ENCODE peak calls at places on chromosomes 7 and 10, in ten cellular contexts. One of them, this sample, is unnamed.

GRCh38 chr10:111118758-111119157 is 41.9 kb downstream of the ADRA2A start:
- DNase-seq in sigmoid colon: no peak
- DNase-seq in prostate gland: no peak
- DNase-seq in NB4: no peak
- DNase-seq in esophagus squamous epithelium: no peak
- DNase-seq in spleen: no peak
- DNase-seq in gastrocnemius medialis: no peak
- DNase-seq in transverse colon: no peak
- DNase-seq in thyroid gland: no peak
- DNase-seq in stomach: no peak
- DNase-seq in this sample: no peak

GRCh38 chr7:87398441-87398840 is 53.0 kb downstream of the CROT start:
- DNase-seq in sigmoid colon: no peak
- DNase-seq in prostate gland: no peak
- DNase-seq in NB4: no peak
- DNase-seq in esophagus squamous epithelium: no peak
- DNase-seq in spleen: no peak
- DNase-seq in gastrocnemius medialis: no peak
- DNase-seq in transverse colon: no peak
- DNase-seq in thyroid gland: no peak
- DNase-seq in stomach: no peak
- DNase-seq in this sample: no peak

GRCh38 chr7:116229359-116229758 is 19.0 kb downstream of the TES start:
- DNase-seq in sigmoid colon: no peak
- DNase-seq in prostate gland: no peak
- DNase-seq in NB4: no peak
- DNase-seq in esophagus squamous epithelium: no peak
- DNase-seq in spleen: no peak
- DNase-seq in gastrocnemius medialis: no peak
- DNase-seq in transverse colon: no peak
- DNase-seq in thyroid gland: no peak
- DNase-seq in stomach: no peak
- DNase-seq in this sample: no peak

GRCh38 chr7:47611045-47611511 is 29.2 kb upstream of the TNS3 start:
- DNase-seq in sigmoid colon: no peak
- DNase-seq in prostate gland: no peak
- DNase-seq in NB4: no peak
- DNase-seq in esophagus squamous epithelium: no peak
- DNase-seq in spleen: no peak
- DNase-seq in gastrocnemius medialis: no peak
- DNase-seq in transverse colon: peak
- DNase-seq in thyroid gland: peak
- DNase-seq in stomach: peak
- DNase-seq in this sample: no peak

GRCh38 chr10:131735577-131735976 is 165.2 kb upstream of the PPP2R2D start:
- DNase-seq in sigmoid colon: peak
- DNase-seq in prostate gland: no peak
- DNase-seq in NB4: no peak
- DNase-seq in esophagus squamous epithelium: no peak
- DNase-seq in spleen: no peak
- DNase-seq in gastrocnemius medialis: no peak
- DNase-seq in transverse colon: no peak
- DNase-seq in thyroid gland: no peak
- DNase-seq in stomach: peak
- DNase-seq in this sample: no peak

GRCh38 chr10:52818019-52818418 is 45.4 kb upstream of the MBL2 start:
- DNase-seq in sigmoid colon: no peak
- DNase-seq in prostate gland: no peak
- DNase-seq in NB4: peak
- DNase-seq in esophagus squamous epithelium: no peak
- DNase-seq in spleen: no peak
- DNase-seq in gastrocnemius medialis: no peak
- DNase-seq in transverse colon: no peak
- DNase-seq in thyroid gland: no peak
- DNase-seq in stomach: no peak
- DNase-seq in this sample: no peak

GRCh38 chr10:48604408-48605263 is at the start of gene ARHGAP22:
- DNase-seq in sigmoid colon: peak
- DNase-seq in prostate gland: no peak
- DNase-seq in NB4: no peak
- DNase-seq in esophagus squamous epithelium: no peak
- DNase-seq in spleen: no peak
- DNase-seq in gastrocnemius medialis: no peak
- DNase-seq in transverse colon: peak
- DNase-seq in thyroid gland: peak
- DNase-seq in stomach: no peak
- DNase-seq in this sample: peak

GRCh38 chr10:70255329-70256299 is 22.4 kb upstream of the PPA1 start:
- DNase-seq in sigmoid colon: no peak
- DNase-seq in prostate gland: peak
- DNase-seq in NB4: no peak
- DNase-seq in esophagus squamous epithelium: no peak
- DNase-seq in spleen: no peak
- DNase-seq in gastrocnemius medialis: no peak
- DNase-seq in transverse colon: peak
- DNase-seq in thyroid gland: no peak
- DNase-seq in stomach: no peak
- DNase-seq in this sample: peak

GRCh38 chr10:30705625-30706149 is 76.1 kb upstream of the LYZL2 start:
- DNase-seq in sigmoid colon: no peak
- DNase-seq in prostate gland: no peak
- DNase-seq in NB4: peak
- DNase-seq in esophagus squamous epithelium: no peak
- DNase-seq in spleen: peak
- DNase-seq in gastrocnemius medialis: no peak
- DNase-seq in transverse colon: no peak
- DNase-seq in thyroid gland: no peak
- DNase-seq in stomach: no peak
- DNase-seq in this sample: no peak

GRCh38 chr7:105621617-105622016 is 40.3 kb upstream of the EFCAB10 start:
- DNase-seq in sigmoid colon: peak
- DNase-seq in prostate gland: peak
- DNase-seq in NB4: no peak
- DNase-seq in esophagus squamous epithelium: no peak
- DNase-seq in spleen: no peak
- DNase-seq in gastrocnemius medialis: no peak
- DNase-seq in transverse colon: peak
- DNase-seq in thyroid gland: no peak
- DNase-seq in stomach: no peak
- DNase-seq in this sample: peak

GRCh38 chr10:129231821-129232220 is 235.2 kb upstream of the MGMT start:
- DNase-seq in sigmoid colon: no peak
- DNase-seq in prostate gland: no peak
- DNase-seq in NB4: no peak
- DNase-seq in esophagus squamous epithelium: no peak
- DNase-seq in spleen: no peak
- DNase-seq in gastrocnemius medialis: no peak
- DNase-seq in transverse colon: no peak
- DNase-seq in thyroid gland: no peak
- DNase-seq in stomach: no peak
- DNase-seq in this sample: no peak

GRCh38 chr10:77049896-77050295 is 587.7 kb downstream of the KCNMA1 start:
- DNase-seq in sigmoid colon: no peak
- DNase-seq in prostate gland: no peak
- DNase-seq in NB4: no peak
- DNase-seq in esophagus squamous epithelium: no peak
- DNase-seq in spleen: no peak
- DNase-seq in gastrocnemius medialis: no peak
- DNase-seq in transverse colon: no peak
- DNase-seq in thyroid gland: no peak
- DNase-seq in stomach: no peak
- DNase-seq in this sample: no peak

GRCh38 chr10:23694446-23694920 is 255.6 kb downstream of the OTUD1 start:
- DNase-seq in sigmoid colon: no peak
- DNase-seq in prostate gland: peak
- DNase-seq in NB4: no peak
- DNase-seq in esophagus squamous epithelium: no peak
- DNase-seq in spleen: no peak
- DNase-seq in gastrocnemius medialis: no peak
- DNase-seq in transverse colon: no peak
- DNase-seq in thyroid gland: no peak
- DNase-seq in stomach: no peak
- DNase-seq in this sample: no peak

GRCh38 chr10:130053561-130053960 is 57.1 kb downstream of the C10orf143 start:
- DNase-seq in sigmoid colon: no peak
- DNase-seq in prostate gland: no peak
- DNase-seq in NB4: no peak
- DNase-seq in esophagus squamous epithelium: no peak
- DNase-seq in spleen: no peak
- DNase-seq in gastrocnemius medialis: no peak
- DNase-seq in transverse colon: no peak
- DNase-seq in thyroid gland: no peak
- DNase-seq in stomach: no peak
- DNase-seq in this sample: no peak

DNA sequence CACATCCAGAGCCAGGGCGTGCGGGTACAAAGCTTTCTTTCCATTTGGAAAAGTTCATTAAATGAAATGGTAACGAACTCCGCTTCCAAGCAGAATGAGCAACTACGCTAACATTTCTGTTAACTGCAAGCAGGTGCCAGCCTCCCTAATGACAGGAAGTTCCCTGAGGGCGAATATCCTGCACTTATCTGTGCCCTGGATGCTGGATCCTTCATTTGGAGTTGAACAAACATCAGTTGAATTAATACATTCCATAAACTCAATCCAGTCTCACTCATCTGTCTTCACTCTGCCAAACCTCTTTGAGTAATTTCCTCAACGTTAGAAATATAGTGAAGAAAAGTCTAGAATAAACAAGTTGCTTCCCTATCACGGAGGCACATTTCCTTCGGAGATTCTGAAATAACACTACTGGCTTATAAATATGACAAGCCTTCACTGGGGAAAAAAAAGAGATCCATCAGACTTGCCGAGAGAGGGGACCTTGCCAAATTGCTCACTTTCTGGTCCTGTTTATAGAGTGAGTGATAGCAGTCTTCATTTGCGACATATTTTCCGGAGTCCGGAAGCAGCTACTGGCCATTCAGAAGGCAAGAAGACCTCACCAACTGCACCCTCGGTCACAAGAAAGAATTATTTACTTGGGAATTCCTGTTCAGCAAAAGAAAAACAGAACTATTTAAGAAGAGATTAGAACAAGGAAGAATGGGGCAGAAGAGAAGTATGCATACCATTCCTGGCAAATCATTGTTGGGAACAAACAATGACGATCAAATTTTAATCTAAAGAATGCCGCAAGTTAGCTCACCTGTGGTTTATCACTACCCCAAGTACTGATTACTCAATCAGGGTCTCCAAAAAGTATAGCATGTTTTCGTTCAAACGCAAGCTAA is 196.4 kb downstream of the FAM107B start:
- DNase-seq in sigmoid colon: no peak
- DNase-seq in prostate gland: no peak
- DNase-seq in NB4: peak
- DNase-seq in esophagus squamous epithelium: no peak
- DNase-seq in spleen: no peak
- DNase-seq in gastrocnemius medialis: no peak
- DNase-seq in transverse colon: no peak
- DNase-seq in thyroid gland: no peak
- DNase-seq in stomach: peak
- DNase-seq in this sample: no peak
- TF ChIP-seq POLR2A in sigmoid colon: no peak
- TF ChIP-seq POLR2A in prostate gland: no peak
- TF ChIP-seq POLR2A in NB4: no peak
- TF ChIP-seq POLR2A in esophagus squamous epithelium: no peak
- TF ChIP-seq POLR2A in spleen: no peak
- TF ChIP-seq POLR2A in gastrocnemius medialis: no peak
- TF ChIP-seq POLR2A in transverse colon: no peak
- TF ChIP-seq POLR2A in thyroid gland: no peak
- TF ChIP-seq POLR2A in stomach: no peak
- TF ChIP-seq POLR2A in this sample: no peak

DNA sequence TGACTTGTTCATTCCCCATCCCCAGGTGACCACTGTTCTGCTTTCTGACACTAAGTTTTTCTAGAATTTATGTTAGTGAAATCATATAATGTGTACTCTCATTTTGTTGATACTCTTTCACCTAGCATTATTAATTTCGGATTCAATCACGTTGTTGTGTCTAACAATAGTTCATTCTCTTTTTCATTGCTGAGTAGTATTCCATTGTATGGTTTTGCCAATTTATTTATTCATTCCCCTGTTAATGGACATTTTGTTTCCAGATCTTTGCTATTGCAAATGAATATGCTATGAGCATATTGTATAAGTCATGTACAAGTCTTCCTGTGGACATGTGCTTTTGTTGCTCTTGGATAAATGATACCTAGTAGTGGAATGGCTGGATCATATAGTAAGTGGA is 146.4 kb downstream of the FAM204A start:
- DNase-seq in sigmoid colon: no peak
- DNase-seq in prostate gland: no peak
- DNase-seq in NB4: no peak
- DNase-seq in esophagus squamous epithelium: no peak
- DNase-seq in spleen: no peak
- DNase-seq in gastrocnemius medialis: no peak
- DNase-seq in transverse colon: no peak
- DNase-seq in thyroid gland: no peak
- DNase-seq in stomach: no peak
- DNase-seq in this sample: no peak
- TF ChIP-seq POLR2A in sigmoid colon: no peak
- TF ChIP-seq POLR2A in prostate gland: no peak
- TF ChIP-seq POLR2A in NB4: no peak
- TF ChIP-seq POLR2A in esophagus squamous epithelium: no peak
- TF ChIP-seq POLR2A in spleen: no peak
- TF ChIP-seq POLR2A in gastrocnemius medialis: no peak
- TF ChIP-seq POLR2A in transverse colon: no peak
- TF ChIP-seq POLR2A in thyroid gland: no peak
- TF ChIP-seq POLR2A in stomach: no peak
- TF ChIP-seq POLR2A in this sample: no peak

DNA sequence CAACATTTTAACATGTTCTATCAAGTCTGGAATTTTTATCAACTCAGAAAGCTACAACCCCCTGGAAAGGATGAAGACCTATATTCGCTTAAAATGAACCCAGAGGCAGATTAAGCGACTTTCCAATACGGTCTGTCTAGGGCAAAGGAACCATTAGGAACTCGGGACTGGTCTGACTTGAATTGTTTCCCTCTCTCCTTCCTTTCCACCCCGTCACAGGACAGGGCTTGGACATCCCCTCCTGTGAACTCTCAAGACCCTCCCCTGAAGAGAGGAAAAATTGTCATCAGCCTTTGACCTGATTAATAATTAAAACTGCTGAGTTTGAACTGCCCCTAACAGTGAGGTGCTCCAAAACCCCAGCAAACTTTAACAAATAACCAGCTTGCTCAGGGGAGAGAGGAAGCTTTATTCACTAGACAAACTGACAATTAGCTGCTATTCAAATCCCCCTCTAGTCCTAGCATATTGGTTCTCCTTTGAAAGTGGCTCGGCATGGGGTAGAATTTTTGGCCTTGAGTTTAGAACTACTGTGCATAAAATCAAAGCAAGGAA is 22.5 kb upstream of the SLF2 start:
- DNase-seq in sigmoid colon: no peak
- DNase-seq in prostate gland: no peak
- DNase-seq in NB4: no peak
- DNase-seq in esophagus squamous epithelium: no peak
- DNase-seq in spleen: no peak
- DNase-seq in gastrocnemius medialis: no peak
- DNase-seq in transverse colon: no peak
- DNase-seq in thyroid gland: no peak
- DNase-seq in stomach: no peak
- DNase-seq in this sample: no peak
- TF ChIP-seq POLR2A in sigmoid colon: no peak
- TF ChIP-seq POLR2A in prostate gland: no peak
- TF ChIP-seq POLR2A in NB4: no peak
- TF ChIP-seq POLR2A in esophagus squamous epithelium: no peak
- TF ChIP-seq POLR2A in spleen: no peak
- TF ChIP-seq POLR2A in gastrocnemius medialis: no peak
- TF ChIP-seq POLR2A in transverse colon: no peak
- TF ChIP-seq POLR2A in thyroid gland: no peak
- TF ChIP-seq POLR2A in stomach: no peak
- TF ChIP-seq POLR2A in this sample: no peak

GRCh38 chr10:128047337-128047736 is 78.9 kb downstream of the MKI67 start:
- DNase-seq in sigmoid colon: peak
- DNase-seq in prostate gland: peak
- DNase-seq in NB4: peak
- DNase-seq in esophagus squamous epithelium: peak
- DNase-seq in spleen: peak
- DNase-seq in gastrocnemius medialis: peak
- DNase-seq in transverse colon: peak
- DNase-seq in thyroid gland: peak
- DNase-seq in stomach: peak
- DNase-seq in this sample: peak
- TF ChIP-seq POLR2A in sigmoid colon: peak
- TF ChIP-seq POLR2A in prostate gland: peak
- TF ChIP-seq POLR2A in NB4: peak
- TF ChIP-seq POLR2A in esophagus squamous epithelium: peak
- TF ChIP-seq POLR2A in spleen: peak
- TF ChIP-seq POLR2A in gastrocnemius medialis: peak
- TF ChIP-seq POLR2A in transverse colon: peak
- TF ChIP-seq POLR2A in thyroid gland: peak
- TF ChIP-seq POLR2A in stomach: no peak
- TF ChIP-seq POLR2A in this sample: no peak